ENCODE peak calls at places on chromosomes 5 and 9, in seven cellular contexts. One of them, this sample, is unnamed. For H3K4me1, the result is how much of the 10 kb centered on the place peaks cover.

GRCh38 chr5:112757468-112758208 is 20.0 kb downstream of the APC start:
- DNase-seq in psoas muscle: no peak
- DNase-seq in gastrocnemius medialis: no peak
- DNase-seq in colonic mucosa: no peak
- DNase-seq in HCT116: peak
- DNase-seq in right lobe of liver: no peak
- DNase-seq in fibroblast of lung: peak
- DNase-seq in this sample: no peak

GRCh38 chr5:116571568-116572321 is 2.9 kb downstream of the SEMA6A start:
- DNase-seq in psoas muscle: no peak
- DNase-seq in gastrocnemius medialis: no peak
- DNase-seq in colonic mucosa: peak
- DNase-seq in HCT116: no peak
- DNase-seq in right lobe of liver: no peak
- DNase-seq in fibroblast of lung: no peak
- DNase-seq in this sample: no peak

GRCh38 chr5:118967059-118967508 is 21.3 kb downstream of the DTWD2 start:
- DNase-seq in psoas muscle: no peak
- DNase-seq in gastrocnemius medialis: no peak
- DNase-seq in colonic mucosa: no peak
- DNase-seq in HCT116: no peak
- DNase-seq in right lobe of liver: no peak
- DNase-seq in fibroblast of lung: no peak
- DNase-seq in this sample: no peak

GRCh38 chr9:121620777-121621437 is 30.5 kb upstream of the DAB2IP start:
- DNase-seq in psoas muscle: no peak
- DNase-seq in gastrocnemius medialis: no peak
- DNase-seq in colonic mucosa: no peak
- DNase-seq in HCT116: no peak
- DNase-seq in right lobe of liver: no peak
- DNase-seq in fibroblast of lung: peak
- DNase-seq in this sample: no peak

GRCh38 chr5:8341416-8341815 is 472.5 kb downstream of the MTRR start:
- DNase-seq in psoas muscle: no peak
- DNase-seq in gastrocnemius medialis: no peak
- DNase-seq in colonic mucosa: no peak
- DNase-seq in HCT116: no peak
- DNase-seq in right lobe of liver: no peak
- DNase-seq in fibroblast of lung: no peak
- DNase-seq in this sample: no peak

GRCh38 chr9:135341612-135342169 is 137.9 kb upstream of the PPP1R26 start:
- DNase-seq in psoas muscle: no peak
- DNase-seq in gastrocnemius medialis: no peak
- DNase-seq in colonic mucosa: no peak
- DNase-seq in HCT116: no peak
- DNase-seq in right lobe of liver: peak
- DNase-seq in fibroblast of lung: no peak
- DNase-seq in this sample: peak

GRCh38 chr5:137220523-137220927 is 278.6 kb downstream of the SPOCK1 start:
- DNase-seq in psoas muscle: no peak
- DNase-seq in gastrocnemius medialis: no peak
- DNase-seq in colonic mucosa: no peak
- DNase-seq in HCT116: peak
- DNase-seq in right lobe of liver: no peak
- DNase-seq in fibroblast of lung: peak
- DNase-seq in this sample: no peak

GRCh38 chr5:76341935-76342334 is 61.1 kb upstream of the IQGAP2 start:
- DNase-seq in psoas muscle: no peak
- DNase-seq in gastrocnemius medialis: no peak
- DNase-seq in colonic mucosa: no peak
- DNase-seq in HCT116: no peak
- DNase-seq in right lobe of liver: no peak
- DNase-seq in fibroblast of lung: no peak
- DNase-seq in this sample: no peak

GRCh38 chr5:142886211-142886610 is 116.0 kb downstream of the ARHGAP26 start:
- DNase-seq in psoas muscle: no peak
- DNase-seq in gastrocnemius medialis: no peak
- DNase-seq in colonic mucosa: no peak
- DNase-seq in HCT116: no peak
- DNase-seq in right lobe of liver: no peak
- DNase-seq in fibroblast of lung: no peak
- DNase-seq in this sample: no peak

GRCh38 chr5:73299017-73299630 is 126.1 kb downstream of the TMEM174 start:
- DNase-seq in psoas muscle: no peak
- DNase-seq in gastrocnemius medialis: no peak
- DNase-seq in colonic mucosa: no peak
- DNase-seq in HCT116: no peak
- DNase-seq in right lobe of liver: no peak
- DNase-seq in fibroblast of lung: peak
- DNase-seq in this sample: no peak

GRCh38 chr9:68492801-68493200 is 47.9 kb downstream of the TMEM252 start:
- DNase-seq in psoas muscle: no peak
- DNase-seq in gastrocnemius medialis: no peak
- DNase-seq in colonic mucosa: no peak
- DNase-seq in HCT116: no peak
- DNase-seq in right lobe of liver: no peak
- DNase-seq in fibroblast of lung: no peak
- DNase-seq in this sample: no peak

GRCh38 chr9:133706651-133707050 is 31.5 kb downstream of the SARDH start:
- DNase-seq in psoas muscle: no peak
- DNase-seq in gastrocnemius medialis: no peak
- DNase-seq in colonic mucosa: no peak
- DNase-seq in HCT116: no peak
- DNase-seq in right lobe of liver: peak
- DNase-seq in fibroblast of lung: peak
- DNase-seq in this sample: no peak

GRCh38 chr5:111401906-111402305 is 110.4 kb downstream of the STARD4 start:
- DNase-seq in psoas muscle: no peak
- DNase-seq in gastrocnemius medialis: no peak
- DNase-seq in colonic mucosa: no peak
- DNase-seq in HCT116: no peak
- DNase-seq in right lobe of liver: no peak
- DNase-seq in fibroblast of lung: no peak
- DNase-seq in this sample: no peak
- TF ChIP-seq CTCF in psoas muscle: no peak
- TF ChIP-seq CTCF in gastrocnemius medialis: no peak
- TF ChIP-seq CTCF in colonic mucosa: no peak
- TF ChIP-seq CTCF in HCT116: no peak
- TF ChIP-seq CTCF in right lobe of liver: no peak
- TF ChIP-seq CTCF in fibroblast of lung: no peak
- TF ChIP-seq CTCF in this sample: no peak

GRCh38 chr9:1721219-1721618 is 293.9 kb upstream of the SMARCA2 start:
- DNase-seq in psoas muscle: no peak
- DNase-seq in gastrocnemius medialis: no peak
- DNase-seq in colonic mucosa: peak
- DNase-seq in HCT116: no peak
- DNase-seq in right lobe of liver: no peak
- DNase-seq in fibroblast of lung: no peak
- DNase-seq in this sample: no peak
- H3K27ac ChIP-seq in psoas muscle: no peak
- H3K27ac ChIP-seq in gastrocnemius medialis: no peak
- H3K27ac ChIP-seq in colonic mucosa: no peak
- H3K27ac ChIP-seq in HCT116: no peak
- H3K27ac ChIP-seq in right lobe of liver: no peak
- H3K27ac ChIP-seq in fibroblast of lung: no peak
- H3K27ac ChIP-seq in this sample: no peak

GRCh38 chr5:157535042-157535865 is 40.3 kb downstream of the ADAM19 start:
- DNase-seq in psoas muscle: peak
- DNase-seq in gastrocnemius medialis: peak
- DNase-seq in colonic mucosa: no peak
- DNase-seq in HCT116: no peak
- DNase-seq in right lobe of liver: peak
- DNase-seq in fibroblast of lung: peak
- DNase-seq in this sample: no peak
- H3K4me1 ChIP-seq in psoas muscle: under half
- H3K4me1 ChIP-seq in gastrocnemius medialis: under half
- H3K4me1 ChIP-seq in colonic mucosa: under half
- H3K4me1 ChIP-seq in HCT116: under half
- H3K4me1 ChIP-seq in right lobe of liver: under half
- H3K4me1 ChIP-seq in fibroblast of lung: under half
- H3K4me1 ChIP-seq in this sample: under half

DNA sequence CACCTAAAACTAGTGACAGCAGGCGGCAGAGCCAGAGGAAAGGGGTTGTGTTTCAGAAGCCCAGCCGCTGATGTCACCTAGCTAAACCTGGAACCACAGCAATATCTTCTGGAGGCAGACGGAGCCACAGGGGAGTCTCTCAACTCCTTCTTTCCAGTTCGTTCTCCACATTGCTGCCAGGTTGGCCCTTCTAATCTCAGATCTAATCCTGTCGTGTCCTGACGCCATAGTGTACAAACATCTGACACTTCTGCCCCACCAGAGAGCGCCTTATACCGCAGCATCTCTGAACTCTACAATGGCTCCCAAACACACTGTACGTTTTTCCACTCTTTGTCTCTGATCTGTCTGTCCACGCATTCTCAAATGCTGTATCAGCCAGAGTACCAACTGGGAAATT is 240.0 kb downstream of the SMARCA2 start:
- DNase-seq in psoas muscle: no peak
- DNase-seq in gastrocnemius medialis: no peak
- DNase-seq in colonic mucosa: no peak
- DNase-seq in HCT116: no peak
- DNase-seq in right lobe of liver: no peak
- DNase-seq in fibroblast of lung: no peak
- DNase-seq in this sample: no peak
- TF ChIP-seq CTCF in psoas muscle: peak
- TF ChIP-seq CTCF in gastrocnemius medialis: peak
- TF ChIP-seq CTCF in colonic mucosa: no peak
- TF ChIP-seq CTCF in HCT116: no peak
- TF ChIP-seq CTCF in right lobe of liver: no peak
- TF ChIP-seq CTCF in fibroblast of lung: no peak
- TF ChIP-seq CTCF in this sample: no peak

DNA sequence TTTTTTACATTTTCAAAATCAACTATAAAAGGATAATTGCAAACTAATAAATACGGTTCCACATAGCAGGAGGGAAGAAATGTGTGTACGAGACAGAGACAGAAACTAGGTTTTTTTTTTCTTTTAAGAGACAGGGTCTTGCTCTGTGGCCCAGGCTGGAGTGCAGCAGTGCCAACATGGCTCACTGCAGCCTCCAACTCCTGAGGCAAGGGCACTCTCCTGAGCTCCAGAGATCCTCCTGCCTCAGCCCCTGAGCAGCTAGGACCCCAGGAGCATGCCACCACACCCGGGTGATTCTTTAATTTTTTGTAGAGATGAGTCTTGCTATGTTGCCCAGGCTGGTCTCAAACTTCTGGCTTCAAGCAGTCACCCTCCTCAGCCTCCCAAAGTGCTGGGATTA is 2.1 kb upstream of the OR2V1 start:
- DNase-seq in psoas muscle: no peak
- DNase-seq in gastrocnemius medialis: no peak
- DNase-seq in colonic mucosa: no peak
- DNase-seq in HCT116: no peak
- DNase-seq in right lobe of liver: no peak
- DNase-seq in fibroblast of lung: no peak
- DNase-seq in this sample: peak
- H3K27ac ChIP-seq in psoas muscle: no peak
- H3K27ac ChIP-seq in gastrocnemius medialis: no peak
- H3K27ac ChIP-seq in colonic mucosa: no peak
- H3K27ac ChIP-seq in HCT116: no peak
- H3K27ac ChIP-seq in right lobe of liver: no peak
- H3K27ac ChIP-seq in fibroblast of lung: no peak
- H3K27ac ChIP-seq in this sample: peak

GRCh38 chr5:179796877-179797608 is 3.3 kb downstream of the LTC4S start:
- DNase-seq in psoas muscle: no peak
- DNase-seq in gastrocnemius medialis: no peak
- DNase-seq in colonic mucosa: no peak
- DNase-seq in HCT116: no peak
- DNase-seq in right lobe of liver: peak
- DNase-seq in fibroblast of lung: no peak
- DNase-seq in this sample: peak
- H3K4me1 ChIP-seq in psoas muscle: under half
- H3K4me1 ChIP-seq in gastrocnemius medialis: under half
- H3K4me1 ChIP-seq in colonic mucosa: under half
- H3K4me1 ChIP-seq in HCT116: under half
- H3K4me1 ChIP-seq in right lobe of liver: under half
- H3K4me1 ChIP-seq in fibroblast of lung: under half
- H3K4me1 ChIP-seq in this sample: under half

DNA sequence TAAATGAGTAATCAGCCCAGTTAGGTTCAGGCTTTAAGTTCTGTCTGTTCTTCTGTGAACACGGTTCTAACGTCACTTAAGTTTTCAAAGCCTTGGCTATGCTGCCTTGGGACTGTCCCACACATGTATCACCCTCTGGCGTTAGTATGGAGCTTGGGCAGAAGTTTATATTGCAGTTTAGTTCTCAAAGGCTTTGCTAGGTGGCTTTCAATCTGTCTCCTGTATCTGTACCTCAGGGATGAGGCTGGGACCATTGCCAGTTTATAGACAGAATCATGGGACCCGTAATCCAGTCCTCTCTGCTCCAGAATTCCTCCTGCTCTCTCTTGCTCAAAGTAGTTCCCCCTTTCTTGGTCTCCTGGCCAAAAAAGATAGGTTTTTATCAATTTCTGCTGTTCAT is 12.1 kb downstream of the C9orf40 start:
- DNase-seq in psoas muscle: no peak
- DNase-seq in gastrocnemius medialis: no peak
- DNase-seq in colonic mucosa: peak
- DNase-seq in HCT116: no peak
- DNase-seq in right lobe of liver: no peak
- DNase-seq in fibroblast of lung: no peak
- DNase-seq in this sample: no peak
- TF ChIP-seq CTCF in psoas muscle: no peak
- TF ChIP-seq CTCF in gastrocnemius medialis: no peak
- TF ChIP-seq CTCF in colonic mucosa: no peak
- TF ChIP-seq CTCF in HCT116: no peak
- TF ChIP-seq CTCF in right lobe of liver: peak
- TF ChIP-seq CTCF in fibroblast of lung: no peak
- TF ChIP-seq CTCF in this sample: no peak

This sample was measured in RWPE2.